ENCODE peak calls at places on chromosomes 11 and 22, in six cellular contexts. Y, V, T, S, M and P are unnamed samples.

GRCh38 chr22:49156662-49157285 is 670.9 kb downstream of the BRD1 start:
- DNase-seq in Y (no peak), V (no peak), T (peak; percentile 30), S (no peak), M (no peak), P (peak; percentile 22)

GRCh38 chr11:26580929-26581328 is 8.9 kb upstream of the MUC15 start:
- DNase-seq in Y (peak; percentile 24), V (peak; percentile 32), T (no peak), S (no peak), M (no peak), P (no peak)

GRCh38 chr11:117188620-117189081 is 10.1 kb downstream of the SIDT2 start:
- DNase-seq in Y (no peak), V (no peak), T (peak; percentile 25), S (no peak), M (no peak), P (no peak)

GRCh38 chr11:67354314-67355022 is 1.1 kb upstream of the POLD4 start:
- DNase-seq in Y (peak; percentile 98), V (peak; percentile 97), T (peak; percentile 94), S (peak; percentile 87), M (peak; percentile 98), P (peak; percentile 79)

GRCh38 chr11:120858740-120859139 is 165.2 kb upstream of the TBCEL start:
- DNase-seq in Y (peak; percentile 4), V (peak; percentile 60), T (no peak), S (no peak), M (peak; percentile 25), P (no peak)

GRCh38 chr11:7592706-7593105 is 78.9 kb downstream of the PPFIBP2 start:
- DNase-seq in Y (no peak), V (no peak), T (no peak), S (no peak), M (peak; percentile 37), P (no peak)

GRCh38 chr11:123083623-123084029 is 21.7 kb upstream of the HSPA8 start:
- DNase-seq in Y (peak; percentile 88), V (peak; percentile 95), T (peak; percentile 93), S (peak; percentile 80), M (peak; percentile 99), P (no peak)

GRCh38 chr11:73508243-73509176 is 89.4 kb downstream of the FAM168A start:
- DNase-seq in Y (no peak), V (no peak), T (no peak), S (no peak), M (no peak), P (no peak)

GRCh38 chr11:99069831-99070444 is 49.2 kb downstream of the CNTN5 start:
- DNase-seq in Y (no peak), V (peak; percentile 4), T (no peak), S (no peak), M (no peak), P (peak; percentile 31)

GRCh38 chr11:97722065-97722464 is 1298.7 kb upstream of the CNTN5 start:
- DNase-seq in Y (peak; percentile 1), V (peak; percentile 92), T (no peak), S (no peak), M (peak; percentile 89), P (peak; percentile 40)

GRCh38 chr11:67266424-67267187 is at the start of gene GRK2:
- DNase-seq in Y (peak; percentile 60), V (peak; percentile 39), T (no peak), S (no peak), M (peak; percentile 28), P (peak; percentile 89)

GRCh38 chr11:33868646-33869461 is 23.0 kb downstream of the LMO2 start:
- DNase-seq in Y (no peak), V (no peak), T (no peak), S (no peak), M (no peak), P (no peak)

GRCh38 chr11:77107950-77108349 is 5.3 kb downstream of the OMP start:
- DNase-seq in Y (peak; percentile 73), V (peak; percentile 94), T (peak; percentile 86), S (peak; percentile 55), M (peak; percentile 95), P (no peak)

GRCh38 chr11:119322360-119322739 is 5.4 kb upstream of the MCAM start:
- DNase-seq in Y (no peak), V (no peak), T (no peak), S (no peak), M (no peak), P (no peak)

GRCh38 chr11:132746305-132746704 is 786.0 kb downstream of the OPCML start:
- DNase-seq in Y (no peak), V (no peak), T (no peak), S (no peak), M (no peak), P (no peak)

GRCh38 chr22:30602049-30602448 is 4.9 kb upstream of the TCN2 start:
- DNase-seq in Y (peak; percentile 62), V (peak; percentile 23), T (peak; percentile 32), S (no peak), M (peak; percentile 43), P (no peak)

DNA sequence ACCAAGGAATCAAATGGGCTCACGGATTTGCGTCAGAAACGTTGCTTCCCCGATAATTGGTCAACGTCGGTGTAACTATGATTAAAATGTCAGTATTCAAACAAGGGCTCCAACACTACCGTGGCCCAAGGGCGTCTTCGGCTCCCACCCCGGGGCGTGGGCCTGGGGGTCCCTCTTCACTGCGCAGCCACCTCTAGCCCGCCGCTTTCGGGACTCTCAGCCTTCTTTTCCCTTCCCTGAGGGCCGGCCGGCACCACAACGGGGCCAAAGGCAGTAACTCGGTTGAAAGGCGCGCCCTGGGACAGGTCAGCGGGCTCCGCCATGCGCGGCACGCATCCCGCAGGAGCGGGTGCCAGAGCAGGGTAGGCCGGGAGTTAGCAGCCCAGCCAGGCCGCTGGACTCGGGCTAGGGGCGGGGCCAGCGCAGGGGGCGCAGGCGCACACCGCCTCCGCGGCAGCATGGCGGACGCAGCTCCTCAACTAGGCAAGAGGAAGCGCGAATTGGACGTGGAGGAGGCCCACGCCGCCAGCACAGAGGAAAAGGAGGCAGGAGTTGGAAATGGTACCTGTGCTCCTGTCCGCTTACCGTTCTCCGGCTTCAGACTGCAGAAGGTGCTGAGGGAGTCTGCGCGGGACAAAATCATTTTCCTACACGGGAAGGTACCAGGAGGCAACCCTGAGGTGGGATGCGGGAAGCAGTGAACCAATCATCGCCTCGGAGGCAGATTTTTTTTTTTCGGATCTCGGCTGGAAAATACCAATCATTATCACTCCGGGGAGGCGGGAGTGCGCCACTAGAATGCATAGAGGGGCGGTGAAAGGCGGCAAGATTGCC is at the start of gene DCPS:
- DNase-seq in Y (peak; percentile 87), V (peak; percentile 90), T (peak; percentile 91), S (peak; percentile 44), M (peak; percentile 88), P (peak; percentile 92)
- TF ChIP-seq CTCF in Y (no peak), V (no peak), T (no peak), S (no peak), M (no peak), P (no peak)

DNA sequence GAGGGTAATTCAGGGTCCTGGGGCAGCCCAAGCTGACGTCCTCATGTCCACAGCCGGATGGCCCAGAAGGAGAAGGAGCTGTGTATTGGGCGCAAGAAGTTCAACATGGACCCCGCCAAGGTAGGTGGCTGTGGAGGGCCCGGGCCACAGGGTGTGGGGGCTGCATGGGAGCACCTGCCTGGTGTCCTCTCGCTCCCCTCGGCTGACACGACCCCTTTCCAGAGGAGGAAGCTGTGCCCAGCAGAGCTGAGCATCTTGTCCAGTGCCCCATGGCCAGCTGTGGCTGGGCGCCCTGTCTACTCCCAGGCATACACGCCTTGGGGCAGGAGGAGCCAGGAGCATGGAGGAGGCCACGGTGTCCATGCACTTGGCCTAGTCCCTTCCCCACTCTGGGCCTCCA is 13.6 kb downstream of the CYTH4 start:
- DNase-seq in Y (no peak), V (no peak), T (no peak), S (no peak), M (no peak), P (no peak)
- H3K4me1 ChIP-seq in Y (no peaks in the 10 kb centered on the region), V (no peaks in the 10 kb centered on the region), T (no peaks in the 10 kb centered on the region), S (no peaks in the 10 kb centered on the region), M (no peaks in the 10 kb centered on the region), P (peaks cover 82% of the 10 kb centered on the region)

GRCh38 chr11:63680842-63681207 is 475 bp upstream of the RTN3 start:
- DNase-seq in Y (no peak), V (peak; percentile 32), T (peak; percentile 29), S (no peak), M (no peak), P (no peak)

GRCh38 chr11:63683133-63683991 is 2.1 kb downstream of the RTN3 start:
- DNase-seq in Y (no peak), V (peak; percentile 65), T (peak; percentile 46), S (no peak), M (peak; percentile 53), P (no peak)

GRCh38 chr11:63682045-63682915 is 980 bp downstream of the RTN3 start:
- DNase-seq in Y (peak; percentile 11), V (no peak), T (peak; percentile 70), S (no peak), M (no peak), P (no peak)

GRCh38 chr11:63686912-63687311 is 5.6 kb downstream of the RTN3 start:
- DNase-seq in Y (no peak), V (no peak), T (no peak), S (no peak), M (no peak), P (no peak)

DNA sequence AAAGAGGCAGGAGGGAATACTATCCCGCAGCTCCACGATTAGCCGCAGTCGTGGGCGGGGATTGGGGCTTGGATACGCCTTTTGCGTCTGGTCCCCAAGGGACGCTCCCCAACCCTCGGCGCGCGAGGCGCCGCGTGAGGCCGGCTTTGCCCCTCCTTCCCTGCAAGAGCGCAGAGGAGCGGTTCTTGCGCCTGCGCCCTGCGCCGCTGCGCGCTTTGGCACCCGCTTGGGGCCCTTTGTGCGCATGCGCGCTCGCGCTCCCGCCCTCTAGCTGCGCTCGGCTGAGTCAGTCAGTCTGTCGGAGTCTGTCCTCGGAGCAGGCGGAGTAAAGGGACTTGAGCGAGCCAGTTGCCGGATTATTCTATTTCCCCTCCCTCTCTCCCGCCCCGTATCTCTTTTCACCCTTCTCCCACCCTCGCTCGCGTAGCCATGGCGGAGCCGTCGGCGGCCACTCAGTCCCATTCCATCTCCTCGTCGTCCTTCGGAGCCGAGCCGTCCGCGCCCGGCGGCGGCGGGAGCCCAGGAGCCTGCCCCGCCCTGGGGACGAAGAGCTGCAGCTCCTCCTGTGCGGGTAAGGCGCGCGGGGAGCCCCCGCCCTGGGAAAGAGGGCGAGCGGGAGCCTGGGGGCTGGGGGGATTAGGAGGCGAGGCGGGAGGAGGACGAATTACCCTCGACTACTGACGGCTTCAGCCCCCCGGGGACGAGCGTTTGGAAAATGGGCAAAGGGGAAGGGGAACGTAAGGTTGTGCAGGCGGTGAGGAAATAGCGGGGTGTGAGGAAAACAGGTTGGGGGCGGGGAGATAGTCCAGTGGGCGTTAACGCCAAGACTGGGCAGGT is at the start of gene RTN3:
- DNase-seq in Y (peak; percentile 99), V (peak; percentile 96), T (peak; percentile 97), S (peak; percentile 68), M (peak; percentile 98), P (peak; percentile 98)
- TF ChIP-seq CTCF in Y (no peak), V (no peak), T (no peak), S (no peak), M (peak; percentile 9), P (no peak)

GRCh38 chr11:8785998-8786397 is 103.4 kb downstream of the RPL27A start:
- DNase-seq in Y (no peak), V (no peak), T (no peak), S (no peak), M (no peak), P (no peak)

GRCh38 chr11:8787372-8787771 is 104.8 kb downstream of the RPL27A start:
- DNase-seq in Y (no peak), V (peak; percentile 30), T (no peak), S (no peak), M (peak; percentile 53), P (no peak)

GRCh38 chr11:8786933-8787332 is 104.3 kb downstream of the RPL27A start:
- DNase-seq in Y (no peak), V (peak; percentile 28), T (no peak), S (no peak), M (no peak), P (no peak)

GRCh38 chr11:8784936-8785335 is 102.3 kb downstream of the RPL27A start:
- DNase-seq in Y (no peak), V (no peak), T (no peak), S (no peak), M (no peak), P (no peak)

GRCh38 chr11:8785457-8785856 is 102.9 kb downstream of the RPL27A start:
- DNase-seq in Y (no peak), V (no peak), T (no peak), S (no peak), M (no peak), P (no peak)
- H3K4me1 ChIP-seq in Y (no peaks in the 10 kb centered on the region), V (peaks cover 2% of the 10 kb centered on the region), T (no peaks in the 10 kb centered on the region), S (peaks cover 8% of the 10 kb centered on the region), M (peaks cover 6% of the 10 kb centered on the region), P (peaks cover 17% of the 10 kb centered on the region)